ENCODE peak calls at places on chromosomes 1 and 21, in six cellular contexts. T is heart right ventricle; C is activated naive CD4-positive, alpha-beta T cell; D is body of pancreas; K is glutamatergic neuron; A is effector CD4-positive, alpha-beta T cell. I is an unnamed sample.

GRCh38 chr1:24149854-24150227 is 6.9 kb upstream of the IL22RA1 start:
- DNase-seq in A (no peak), C (no peak), T (no peak), K (no peak), D (no peak), I (peak)

GRCh38 chr1:219312967-219313366 is 139.3 kb downstream of the LYPLAL1 start:
- DNase-seq in A (no peak), K (no peak), T (no peak), C (no peak), D (no peak), I (peak)

GRCh38 chr1:15523104-15523921 is 702 bp downstream of the CASP9 start:
- DNase-seq in D (no peak), C (no peak), T (no peak), A (no peak), K (no peak), I (no peak)

GRCh38 chr1:18776777-18777176 is 82.7 kb downstream of the TAS1R2 start:
- DNase-seq in K (no peak), D (no peak), C (no peak), A (no peak), T (no peak), I (no peak)

GRCh38 chr1:7218210-7218832 is 433.1 kb downstream of the CAMTA1 start:
- DNase-seq in C (no peak), K (peak), T (no peak), D (peak), A (no peak), I (peak)

GRCh38 chr21:37658121-37658993 is 257.9 kb downstream of the KCNJ6 start:
- DNase-seq in D (no peak), C (no peak), K (no peak), T (no peak), A (no peak), I (no peak)

GRCh38 chr1:68495968-68496679 is 758 bp downstream of the DEPDC1 start:
- DNase-seq in K (peak), C (no peak), A (no peak), T (no peak), D (no peak), I (no peak)

GRCh38 chr1:155598842-155599331 is 11.1 kb upstream of the MSTO1 start:
- DNase-seq in C (no peak), A (no peak), D (no peak), T (no peak), K (peak), I (peak)

GRCh38 chr1:221961532-221962292 is 219.8 kb upstream of the DUSP10 start:
- DNase-seq in C (no peak), T (no peak), D (no peak), K (no peak), A (no peak), I (peak)

GRCh38 chr21:42524341-42525227 is 10.9 kb downstream of the SLC37A1 start:
- DNase-seq in A (no peak), C (no peak), D (no peak), T (peak), K (peak), I (peak)

GRCh38 chr21:34545079-34545884 is 33.3 kb upstream of the KCNE1 start:
- DNase-seq in K (no peak), D (peak), T (no peak), C (no peak), A (no peak), I (peak)

GRCh38 chr1:22398656-22399420 is 52.8 kb upstream of the ZBTB40 start:
- DNase-seq in K (no peak), C (no peak), T (no peak), A (no peak), D (no peak), I (no peak)

I was measured in IMR-90.